ENCODE peak calls at places on chromosomes 4 and X, in nine cellular contexts. C, O, S, A, X, U, W, Z and L are unnamed samples.

GRCh38 chrX:134006484-134007161 is 21.2 kb upstream of the GPC3 start:
- DNase-seq in C (no peak), O (no peak), S (no peak), A (no peak), X (no peak), U (no peak), W (peak; percentile 35), Z (no peak), L (no peak)

GRCh38 chrX:129577473-129577872 is 37.4 kb downstream of the OCRL start:
- DNase-seq in C (peak; percentile 77), O (no peak), S (no peak), A (peak; percentile 83), X (peak; percentile 89), U (no peak), W (peak; percentile 40), Z (no peak), L (no peak)

GRCh38 chrX:46587158-46587557 is 13.6 kb downstream of the CHST7 start:
- DNase-seq in C (peak; percentile 55), O (no peak), S (no peak), A (peak; percentile 66), X (peak; percentile 74), U (no peak), W (peak; percentile 83), Z (no peak), L (no peak)

GRCh38 chr4:94408549-94409374 is 43.0 kb upstream of the PDLIM5 start:
- DNase-seq in C (peak; percentile 95), O (no peak), S (no peak), A (peak; percentile 51), X (peak; percentile 74), U (no peak), W (peak; percentile 25), Z (no peak), L (no peak)

GRCh38 chr4:173227753-173228152 is 59.1 kb downstream of the GALNT7 start:
- DNase-seq in C (no peak), O (no peak), S (no peak), A (no peak), X (no peak), U (no peak), W (no peak), Z (no peak), L (no peak)

GRCh38 chr4:14111730-14112171 is 484.2 kb upstream of the BOD1L1 start:
- DNase-seq in C (peak; percentile 66), O (no peak), S (no peak), A (peak; percentile 13), X (no peak), U (no peak), W (no peak), Z (no peak), L (no peak)

GRCh38 chr4:72631296-72631695 is 62.3 kb upstream of the ADAMTS3 start:
- DNase-seq in C (peak; percentile 34), O (no peak), S (peak; percentile 47), A (peak; percentile 49), X (peak; percentile 84), U (no peak), W (peak; percentile 93), Z (no peak), L (no peak)

GRCh38 chr4:26441110-26441509 is 49.2 kb downstream of the CCKAR start:
- DNase-seq in C (peak; percentile 57), O (no peak), S (no peak), A (peak; percentile 73), X (peak; percentile 72), U (no peak), W (peak; percentile 43), Z (no peak), L (no peak)

GRCh38 chr4:145772347-145772746 is 92.4 kb downstream of the C4orf51 start:
- DNase-seq in C (no peak), O (no peak), S (no peak), A (no peak), X (no peak), U (no peak), W (no peak), Z (no peak), L (no peak)

GRCh38 chrX:121254336-121254735 is 206.9 kb downstream of the GLUD2 start:
- DNase-seq in C (peak; percentile 0), O (no peak), S (no peak), A (no peak), X (peak; percentile 2), U (no peak), W (no peak), Z (no peak), L (no peak)
- TF ChIP-seq CTCF in C (no peak), O (no peak), S (no peak), A (no peak), X (peak; percentile 30), U (no peak), W (no peak), Z (no peak), L (peak; percentile 34)

GRCh38 chr4:7747062-7747385 is 192.6 kb downstream of the AFAP1 start:
- DNase-seq in C (no peak), O (no peak), S (peak; percentile 36), A (no peak), X (no peak), U (no peak), W (no peak), Z (no peak), L (no peak)
- TF ChIP-seq CTCF in C (no peak), O (no peak), S (no peak), A (no peak), X (no peak), U (no peak), W (no peak), Z (no peak), L (no peak)

DNA sequence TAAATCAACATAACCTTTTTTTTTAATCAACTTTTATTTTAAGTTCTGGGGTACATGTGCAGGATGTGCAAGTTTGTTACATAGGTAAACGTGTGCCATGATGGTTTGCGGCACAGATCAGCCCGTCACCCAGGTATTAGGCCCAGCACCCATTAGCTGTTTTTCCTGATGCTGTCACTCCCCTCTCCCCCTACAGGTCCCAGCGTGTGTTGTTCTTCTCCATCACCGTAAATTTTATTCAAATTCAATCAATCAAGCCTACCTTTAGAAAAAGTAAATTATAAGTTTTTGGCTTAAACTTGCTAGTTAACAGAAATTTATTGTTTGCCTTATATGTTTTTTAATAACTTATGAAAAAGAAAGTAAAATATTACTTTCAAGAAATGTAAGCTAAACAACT is 25.9 kb downstream of the TIGD2 start:
- DNase-seq in C (no peak), O (no peak), S (no peak), A (no peak), X (no peak), U (no peak), W (no peak), Z (no peak), L (no peak)
- TF ChIP-seq CTCF in C (no peak), O (no peak), S (no peak), A (no peak), X (no peak), U (peak; percentile 30), W (no peak), Z (no peak), L (no peak)

DNA sequence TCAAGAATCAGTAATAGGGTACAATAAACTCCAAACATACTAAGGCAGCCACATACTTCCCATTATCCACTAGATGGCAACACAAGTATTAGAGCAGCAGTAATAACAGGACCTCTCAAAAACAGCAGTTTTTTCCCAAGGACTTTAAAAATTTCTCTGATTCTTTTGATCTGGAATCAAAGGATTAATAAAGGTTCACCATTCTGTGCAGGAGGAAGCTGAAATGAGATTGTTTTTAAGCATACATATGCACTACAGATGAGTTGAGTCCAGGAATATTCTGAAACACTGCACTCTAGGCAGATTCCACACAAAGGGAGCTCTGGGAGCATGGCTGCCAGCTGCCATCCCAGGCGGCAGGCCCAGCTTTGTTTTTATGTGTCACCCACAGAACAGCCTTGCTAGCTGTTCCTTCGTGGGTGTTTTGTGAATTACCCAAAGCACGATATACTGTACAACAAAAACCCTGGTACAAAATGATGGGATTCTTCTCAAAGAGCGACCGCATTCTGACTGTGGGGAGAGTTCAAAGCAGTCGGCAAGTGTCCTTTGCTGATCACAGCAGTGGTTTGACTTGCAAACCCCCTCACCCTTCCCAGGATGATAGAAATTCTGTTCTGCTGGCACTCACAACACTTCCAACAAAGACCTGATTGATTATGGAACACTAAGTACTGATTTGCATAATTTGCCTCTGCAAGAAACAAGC is 61.0 kb downstream of the STX18 start:
- DNase-seq in C (no peak), O (no peak), S (peak; percentile 85), A (peak; percentile 41), X (peak; percentile 65), U (peak; percentile 34), W (no peak), Z (no peak), L (no peak)
- TF ChIP-seq CTCF in C (peak; percentile 57), O (no peak), S (peak; percentile 41), A (peak; percentile 58), X (peak; percentile 66), U (peak; percentile 64), W (peak; percentile 22), Z (no peak), L (peak; percentile 52)

GRCh38 chrX:153638041-153638371 is 9.0 kb upstream of the DUSP9 start:
- DNase-seq in C (no peak), O (peak; percentile 64), S (no peak), A (no peak), X (no peak), U (no peak), W (no peak), Z (no peak), L (no peak)
- TF ChIP-seq CTCF in C (no peak), O (no peak), S (no peak), A (no peak), X (no peak), U (no peak), W (no peak), Z (no peak), L (no peak)

DNA sequence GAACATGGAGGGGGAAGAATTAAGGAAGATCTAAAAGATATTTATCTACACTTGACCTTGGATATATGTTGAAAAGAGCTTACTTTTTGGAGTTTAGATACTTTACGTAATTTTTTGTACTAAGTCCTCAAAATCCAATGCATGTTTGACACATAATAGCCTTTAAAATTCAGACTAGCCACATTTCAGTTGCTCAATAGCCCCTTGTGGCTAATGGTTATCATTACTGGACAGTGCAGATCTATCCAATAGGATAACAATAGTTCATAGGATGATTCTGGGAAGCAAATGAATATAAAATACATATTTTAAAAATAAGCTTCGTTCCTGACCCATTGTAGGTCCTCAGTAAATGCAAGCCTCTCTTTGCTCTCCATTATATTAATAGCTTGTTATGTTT is 13.8 kb downstream of the AP1AR start:
- DNase-seq in C (peak; percentile 18), O (no peak), S (no peak), A (peak; percentile 13), X (peak; percentile 30), U (no peak), W (no peak), Z (no peak), L (no peak)
- TF ChIP-seq CTCF in C (peak; percentile 23), O (no peak), S (no peak), A (no peak), X (peak; percentile 43), U (peak; percentile 42), W (no peak), Z (no peak), L (peak; percentile 16)